ENCODE peak calls at places on chromosomes 4 and X, in ten cellular contexts. One of them, this sample, is unnamed.

GRCh38 chr4:113809313-113809712 is 47.8 kb upstream of the CAMK2D start:
- DNase-seq in bronchial epithelial cell: no peak
- DNase-seq in CD8-positive, alpha-beta T cell: no peak
- DNase-seq in testis: peak
- DNase-seq in suprapubic skin: peak
- DNase-seq in fibroblast of pulmonary artery: peak
- DNase-seq in thyroid gland: no peak
- DNase-seq in esophagus muscularis mucosa: no peak
- DNase-seq in upper lobe of left lung: peak
- DNase-seq in transverse colon: peak
- DNase-seq in this sample: no peak

GRCh38 chrX:120309873-120310730 is 1.2 kb downstream of the TMEM255A start:
- DNase-seq in fibroblast of pulmonary artery: no peak
- DNase-seq in upper lobe of left lung: no peak
- DNase-seq in testis: no peak
- DNase-seq in bronchial epithelial cell: no peak
- DNase-seq in transverse colon: no peak
- DNase-seq in suprapubic skin: no peak
- DNase-seq in CD8-positive, alpha-beta T cell: no peak
- DNase-seq in esophagus muscularis mucosa: no peak
- DNase-seq in thyroid gland: no peak
- DNase-seq in this sample: peak

GRCh38 chr4:61428950-61429349 is 228.8 kb downstream of the ADGRL3 start:
- DNase-seq in fibroblast of pulmonary artery: no peak
- DNase-seq in suprapubic skin: no peak
- DNase-seq in esophagus muscularis mucosa: no peak
- DNase-seq in upper lobe of left lung: no peak
- DNase-seq in transverse colon: no peak
- DNase-seq in CD8-positive, alpha-beta T cell: no peak
- DNase-seq in thyroid gland: no peak
- DNase-seq in testis: no peak
- DNase-seq in bronchial epithelial cell: no peak
- DNase-seq in this sample: no peak

GRCh38 chrX:139734996-139735395 is 27.0 kb upstream of the MCF2 start:
- DNase-seq in CD8-positive, alpha-beta T cell: no peak
- DNase-seq in suprapubic skin: no peak
- DNase-seq in thyroid gland: no peak
- DNase-seq in upper lobe of left lung: no peak
- DNase-seq in esophagus muscularis mucosa: no peak
- DNase-seq in transverse colon: no peak
- DNase-seq in fibroblast of pulmonary artery: no peak
- DNase-seq in testis: no peak
- DNase-seq in bronchial epithelial cell: peak
- DNase-seq in this sample: no peak

GRCh38 chr4:110637408-110638131 is 14.7 kb upstream of the PITX2 start:
- DNase-seq in transverse colon: no peak
- DNase-seq in CD8-positive, alpha-beta T cell: no peak
- DNase-seq in testis: no peak
- DNase-seq in upper lobe of left lung: no peak
- DNase-seq in esophagus muscularis mucosa: no peak
- DNase-seq in bronchial epithelial cell: no peak
- DNase-seq in suprapubic skin: no peak
- DNase-seq in fibroblast of pulmonary artery: no peak
- DNase-seq in thyroid gland: no peak
- DNase-seq in this sample: peak

GRCh38 chr4:1544861-1545275 is 138.6 kb upstream of the NKX1-1 start:
- DNase-seq in upper lobe of left lung: no peak
- DNase-seq in testis: no peak
- DNase-seq in transverse colon: peak
- DNase-seq in esophagus muscularis mucosa: no peak
- DNase-seq in suprapubic skin: no peak
- DNase-seq in fibroblast of pulmonary artery: no peak
- DNase-seq in thyroid gland: no peak
- DNase-seq in bronchial epithelial cell: no peak
- DNase-seq in CD8-positive, alpha-beta T cell: peak
- DNase-seq in this sample: no peak

GRCh38 chrX:101813200-101813599 is 118.6 kb downstream of the ZMAT1 start:
- DNase-seq in CD8-positive, alpha-beta T cell: no peak
- DNase-seq in fibroblast of pulmonary artery: no peak
- DNase-seq in thyroid gland: no peak
- DNase-seq in bronchial epithelial cell: no peak
- DNase-seq in suprapubic skin: no peak
- DNase-seq in upper lobe of left lung: no peak
- DNase-seq in testis: no peak
- DNase-seq in esophagus muscularis mucosa: no peak
- DNase-seq in transverse colon: no peak
- DNase-seq in this sample: no peak

GRCh38 chr4:31539279-31540074 is 819.3 kb downstream of the PCDH7 start:
- DNase-seq in thyroid gland: peak
- DNase-seq in bronchial epithelial cell: no peak
- DNase-seq in transverse colon: no peak
- DNase-seq in testis: no peak
- DNase-seq in esophagus muscularis mucosa: no peak
- DNase-seq in fibroblast of pulmonary artery: no peak
- DNase-seq in CD8-positive, alpha-beta T cell: no peak
- DNase-seq in upper lobe of left lung: no peak
- DNase-seq in suprapubic skin: no peak
- DNase-seq in this sample: no peak

GRCh38 chr4:168188754-168189153 is 96.4 kb downstream of the ANXA10 start:
- DNase-seq in bronchial epithelial cell: no peak
- DNase-seq in testis: no peak
- DNase-seq in upper lobe of left lung: no peak
- DNase-seq in esophagus muscularis mucosa: no peak
- DNase-seq in suprapubic skin: no peak
- DNase-seq in thyroid gland: no peak
- DNase-seq in fibroblast of pulmonary artery: no peak
- DNase-seq in CD8-positive, alpha-beta T cell: no peak
- DNase-seq in transverse colon: no peak
- DNase-seq in this sample: no peak

GRCh38 chrX:44042124-44042523 is 68.9 kb upstream of the NDP start:
- DNase-seq in testis: no peak
- DNase-seq in thyroid gland: no peak
- DNase-seq in esophagus muscularis mucosa: no peak
- DNase-seq in transverse colon: no peak
- DNase-seq in fibroblast of pulmonary artery: no peak
- DNase-seq in bronchial epithelial cell: peak
- DNase-seq in CD8-positive, alpha-beta T cell: no peak
- DNase-seq in upper lobe of left lung: no peak
- DNase-seq in suprapubic skin: no peak
- DNase-seq in this sample: no peak

GRCh38 chr4:137393043-137393442 is 139.3 kb downstream of the PCDH18 start:
- DNase-seq in transverse colon: no peak
- DNase-seq in upper lobe of left lung: no peak
- DNase-seq in esophagus muscularis mucosa: no peak
- DNase-seq in CD8-positive, alpha-beta T cell: no peak
- DNase-seq in thyroid gland: no peak
- DNase-seq in bronchial epithelial cell: no peak
- DNase-seq in suprapubic skin: no peak
- DNase-seq in fibroblast of pulmonary artery: no peak
- DNase-seq in testis: peak
- DNase-seq in this sample: peak

DNA sequence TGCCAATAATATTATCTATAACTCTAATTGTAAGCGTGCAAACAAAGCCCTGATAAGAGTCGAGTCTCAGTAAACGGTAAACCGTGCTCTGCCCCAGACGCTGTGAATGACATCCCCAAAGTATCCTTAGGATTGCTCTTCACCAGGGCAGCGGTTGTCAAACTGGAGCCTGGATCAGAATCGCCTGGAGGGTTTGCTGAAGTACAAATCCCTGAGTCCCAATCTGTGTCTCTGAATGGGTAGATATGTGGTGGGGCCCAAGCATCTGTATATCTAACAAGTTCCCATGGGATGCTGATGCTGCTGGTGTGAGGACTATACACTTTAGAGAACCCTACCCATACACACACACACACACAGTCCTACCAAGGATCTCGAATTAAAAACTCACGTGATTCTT is 813 bp upstream of the APBB2 start:
- DNase-seq in bronchial epithelial cell: no peak
- DNase-seq in upper lobe of left lung: no peak
- DNase-seq in fibroblast of pulmonary artery: no peak
- DNase-seq in thyroid gland: no peak
- DNase-seq in testis: no peak
- DNase-seq in esophagus muscularis mucosa: no peak
- DNase-seq in CD8-positive, alpha-beta T cell: no peak
- DNase-seq in suprapubic skin: no peak
- DNase-seq in transverse colon: no peak
- DNase-seq in this sample: no peak
- H3K4me3 ChIP-seq in bronchial epithelial cell: no peak
- H3K4me3 ChIP-seq in upper lobe of left lung: no peak
- H3K4me3 ChIP-seq in fibroblast of pulmonary artery: no peak
- H3K4me3 ChIP-seq in thyroid gland: no peak
- H3K4me3 ChIP-seq in testis: peak
- H3K4me3 ChIP-seq in esophagus muscularis mucosa: no peak
- H3K4me3 ChIP-seq in CD8-positive, alpha-beta T cell: no peak
- H3K4me3 ChIP-seq in suprapubic skin: peak
- H3K4me3 ChIP-seq in transverse colon: no peak
- H3K4me3 ChIP-seq in this sample: no peak

GRCh38 chr4:107619731-107620130 is 100.3 kb downstream of the PAPSS1 start:
- DNase-seq in thyroid gland: no peak
- DNase-seq in fibroblast of pulmonary artery: no peak
- DNase-seq in upper lobe of left lung: no peak
- DNase-seq in transverse colon: no peak
- DNase-seq in testis: no peak
- DNase-seq in bronchial epithelial cell: no peak
- DNase-seq in CD8-positive, alpha-beta T cell: no peak
- DNase-seq in suprapubic skin: no peak
- DNase-seq in esophagus muscularis mucosa: no peak
- DNase-seq in this sample: no peak

GRCh38 chr4:107619065-107619464 is 101.0 kb downstream of the PAPSS1 start:
- DNase-seq in CD8-positive, alpha-beta T cell: no peak
- DNase-seq in upper lobe of left lung: no peak
- DNase-seq in fibroblast of pulmonary artery: peak
- DNase-seq in esophagus muscularis mucosa: no peak
- DNase-seq in thyroid gland: peak
- DNase-seq in testis: no peak
- DNase-seq in bronchial epithelial cell: no peak
- DNase-seq in transverse colon: no peak
- DNase-seq in suprapubic skin: no peak
- DNase-seq in this sample: no peak

GRCh38 chr4:107618656-107619055 is 101.4 kb downstream of the PAPSS1 start:
- DNase-seq in upper lobe of left lung: no peak
- DNase-seq in CD8-positive, alpha-beta T cell: no peak
- DNase-seq in transverse colon: no peak
- DNase-seq in esophagus muscularis mucosa: no peak
- DNase-seq in thyroid gland: no peak
- DNase-seq in fibroblast of pulmonary artery: no peak
- DNase-seq in testis: no peak
- DNase-seq in suprapubic skin: no peak
- DNase-seq in bronchial epithelial cell: no peak
- DNase-seq in this sample: no peak

GRCh38 chr4:107615809-107616208 is 104.2 kb downstream of the PAPSS1 start:
- DNase-seq in upper lobe of left lung: no peak
- DNase-seq in esophagus muscularis mucosa: no peak
- DNase-seq in thyroid gland: no peak
- DNase-seq in bronchial epithelial cell: no peak
- DNase-seq in transverse colon: no peak
- DNase-seq in CD8-positive, alpha-beta T cell: no peak
- DNase-seq in testis: no peak
- DNase-seq in suprapubic skin: no peak
- DNase-seq in fibroblast of pulmonary artery: no peak
- DNase-seq in this sample: no peak

GRCh38 chr4:107616838-107617389 is 103.1 kb downstream of the PAPSS1 start:
- DNase-seq in transverse colon: no peak
- DNase-seq in CD8-positive, alpha-beta T cell: no peak
- DNase-seq in upper lobe of left lung: no peak
- DNase-seq in fibroblast of pulmonary artery: no peak
- DNase-seq in esophagus muscularis mucosa: no peak
- DNase-seq in thyroid gland: no peak
- DNase-seq in testis: no peak
- DNase-seq in bronchial epithelial cell: peak
- DNase-seq in suprapubic skin: no peak
- DNase-seq in this sample: no peak
- TF ChIP-seq CTCF in transverse colon: no peak
- TF ChIP-seq CTCF in CD8-positive, alpha-beta T cell: no peak
- TF ChIP-seq CTCF in upper lobe of left lung: no peak
- TF ChIP-seq CTCF in fibroblast of pulmonary artery: no peak
- TF ChIP-seq CTCF in esophagus muscularis mucosa: no peak
- TF ChIP-seq CTCF in thyroid gland: no peak
- TF ChIP-seq CTCF in testis: no peak
- TF ChIP-seq CTCF in bronchial epithelial cell: no peak
- TF ChIP-seq CTCF in suprapubic skin: no peak
- TF ChIP-seq CTCF in this sample: no peak

GRCh38 chrX:45191820-45192409 is 8.8 kb downstream of the DIPK2B start:
- DNase-seq in esophagus muscularis mucosa: no peak
- DNase-seq in upper lobe of left lung: no peak
- DNase-seq in testis: peak
- DNase-seq in CD8-positive, alpha-beta T cell: no peak
- DNase-seq in suprapubic skin: no peak
- DNase-seq in fibroblast of pulmonary artery: no peak
- DNase-seq in transverse colon: no peak
- DNase-seq in thyroid gland: no peak
- DNase-seq in bronchial epithelial cell: no peak
- DNase-seq in this sample: no peak

GRCh38 chrX:45198301-45198700 is 2.4 kb downstream of the DIPK2B start:
- DNase-seq in fibroblast of pulmonary artery: peak
- DNase-seq in suprapubic skin: no peak
- DNase-seq in transverse colon: no peak
- DNase-seq in bronchial epithelial cell: no peak
- DNase-seq in esophagus muscularis mucosa: no peak
- DNase-seq in CD8-positive, alpha-beta T cell: no peak
- DNase-seq in testis: no peak
- DNase-seq in upper lobe of left lung: no peak
- DNase-seq in thyroid gland: no peak
- DNase-seq in this sample: no peak

GRCh38 chrX:45198706-45199105 is 2.0 kb downstream of the DIPK2B start:
- DNase-seq in esophagus muscularis mucosa: no peak
- DNase-seq in CD8-positive, alpha-beta T cell: no peak
- DNase-seq in testis: no peak
- DNase-seq in upper lobe of left lung: no peak
- DNase-seq in fibroblast of pulmonary artery: no peak
- DNase-seq in bronchial epithelial cell: no peak
- DNase-seq in suprapubic skin: no peak
- DNase-seq in thyroid gland: no peak
- DNase-seq in transverse colon: no peak
- DNase-seq in this sample: no peak

GRCh38 chrX:45200741-45201234 is at the start of gene DIPK2B:
- DNase-seq in esophagus muscularis mucosa: no peak
- DNase-seq in CD8-positive, alpha-beta T cell: no peak
- DNase-seq in thyroid gland: peak
- DNase-seq in suprapubic skin: no peak
- DNase-seq in upper lobe of left lung: no peak
- DNase-seq in transverse colon: no peak
- DNase-seq in testis: no peak
- DNase-seq in fibroblast of pulmonary artery: no peak
- DNase-seq in bronchial epithelial cell: no peak
- DNase-seq in this sample: no peak

GRCh38 chrX:45196701-45197100 is 4.0 kb downstream of the DIPK2B start:
- DNase-seq in upper lobe of left lung: no peak
- DNase-seq in thyroid gland: no peak
- DNase-seq in testis: no peak
- DNase-seq in suprapubic skin: no peak
- DNase-seq in CD8-positive, alpha-beta T cell: no peak
- DNase-seq in transverse colon: no peak
- DNase-seq in fibroblast of pulmonary artery: peak
- DNase-seq in esophagus muscularis mucosa: no peak
- DNase-seq in bronchial epithelial cell: no peak
- DNase-seq in this sample: no peak
- H3K4me3 ChIP-seq in upper lobe of left lung: no peak
- H3K4me3 ChIP-seq in thyroid gland: no peak
- H3K4me3 ChIP-seq in testis: no peak
- H3K4me3 ChIP-seq in suprapubic skin: no peak
- H3K4me3 ChIP-seq in CD8-positive, alpha-beta T cell: no peak
- H3K4me3 ChIP-seq in transverse colon: no peak
- H3K4me3 ChIP-seq in fibroblast of pulmonary artery: no peak
- H3K4me3 ChIP-seq in esophagus muscularis mucosa: no peak
- H3K4me3 ChIP-seq in bronchial epithelial cell: no peak
- H3K4me3 ChIP-seq in this sample: no peak

GRCh38 chr4:102022343-102022742 is 231.8 kb downstream of the BANK1 start:
- DNase-seq in CD8-positive, alpha-beta T cell: no peak
- DNase-seq in esophagus muscularis mucosa: no peak
- DNase-seq in testis: no peak
- DNase-seq in thyroid gland: no peak
- DNase-seq in fibroblast of pulmonary artery: peak
- DNase-seq in transverse colon: no peak
- DNase-seq in suprapubic skin: no peak
- DNase-seq in upper lobe of left lung: no peak
- DNase-seq in bronchial epithelial cell: no peak
- DNase-seq in this sample: no peak
- TF ChIP-seq CTCF in CD8-positive, alpha-beta T cell: no peak
- TF ChIP-seq CTCF in esophagus muscularis mucosa: no peak
- TF ChIP-seq CTCF in testis: no peak
- TF ChIP-seq CTCF in thyroid gland: no peak
- TF ChIP-seq CTCF in fibroblast of pulmonary artery: no peak
- TF ChIP-seq CTCF in transverse colon: no peak
- TF ChIP-seq CTCF in suprapubic skin: no peak
- TF ChIP-seq CTCF in upper lobe of left lung: no peak
- TF ChIP-seq CTCF in bronchial epithelial cell: no peak
- TF ChIP-seq CTCF in this sample: no peak

This sample was measured in neural progenitor cell.